ENCODE peak calls at places on chromosomes 6 and 20, in four cellular contexts. One of them, this sample, is unnamed.

GRCh38 chr6:47922391-47922790 is 140.6 kb downstream of the OPN5 start:
- DNase-seq in GM12891: no peak
- DNase-seq in skeletal muscle cell: no peak
- DNase-seq in stimulated activated CD4-positive, alpha-beta T cell treated with anti-CD3 and anti-CD28 coated beads, Interleukin-2, amount 100 ng/mL, for 48 hours: no peak
- DNase-seq in this sample: no peak

GRCh38 chr6:13336553-13336952 is 8.2 kb upstream of the TBC1D7 start:
- DNase-seq in GM12891: no peak
- DNase-seq in skeletal muscle cell: peak
- DNase-seq in stimulated activated CD4-positive, alpha-beta T cell treated with anti-CD3 and anti-CD28 coated beads, Interleukin-2, amount 100 ng/mL, for 48 hours: peak
- DNase-seq in this sample: peak

GRCh38 chr6:148044261-148044731 is 298.3 kb upstream of the SASH1 start:
- DNase-seq in GM12891: no peak
- DNase-seq in skeletal muscle cell: peak
- DNase-seq in stimulated activated CD4-positive, alpha-beta T cell treated with anti-CD3 and anti-CD28 coated beads, Interleukin-2, amount 100 ng/mL, for 48 hours: no peak
- DNase-seq in this sample: no peak

GRCh38 chr20:24612799-24613775 is 143.7 kb downstream of the SYNDIG1 start:
- DNase-seq in GM12891: no peak
- DNase-seq in skeletal muscle cell: no peak
- DNase-seq in stimulated activated CD4-positive, alpha-beta T cell treated with anti-CD3 and anti-CD28 coated beads, Interleukin-2, amount 100 ng/mL, for 48 hours: no peak
- DNase-seq in this sample: no peak

GRCh38 chr6:44967481-44967880 is 360.6 kb upstream of the RUNX2 start:
- DNase-seq in GM12891: no peak
- DNase-seq in skeletal muscle cell: no peak
- DNase-seq in stimulated activated CD4-positive, alpha-beta T cell treated with anti-CD3 and anti-CD28 coated beads, Interleukin-2, amount 100 ng/mL, for 48 hours: no peak
- DNase-seq in this sample: no peak

GRCh38 chr20:61926253-61926613 is 139.4 kb downstream of the TAF4 start:
- DNase-seq in GM12891: no peak
- DNase-seq in skeletal muscle cell: no peak
- DNase-seq in stimulated activated CD4-positive, alpha-beta T cell treated with anti-CD3 and anti-CD28 coated beads, Interleukin-2, amount 100 ng/mL, for 48 hours: no peak
- DNase-seq in this sample: no peak

GRCh38 chr20:58584881-58585752 is 66.0 kb upstream of the STX16 start:
- DNase-seq in GM12891: no peak
- DNase-seq in skeletal muscle cell: no peak
- DNase-seq in stimulated activated CD4-positive, alpha-beta T cell treated with anti-CD3 and anti-CD28 coated beads, Interleukin-2, amount 100 ng/mL, for 48 hours: no peak
- DNase-seq in this sample: no peak

GRCh38 chr6:167558213-167558869 is 233.5 kb downstream of the TTLL2 start:
- DNase-seq in GM12891: no peak
- DNase-seq in skeletal muscle cell: no peak
- DNase-seq in stimulated activated CD4-positive, alpha-beta T cell treated with anti-CD3 and anti-CD28 coated beads, Interleukin-2, amount 100 ng/mL, for 48 hours: no peak
- DNase-seq in this sample: no peak

GRCh38 chr20:13180986-13181889 is 39.8 kb upstream of the ISM1 start:
- DNase-seq in GM12891: no peak
- DNase-seq in skeletal muscle cell: no peak
- DNase-seq in stimulated activated CD4-positive, alpha-beta T cell treated with anti-CD3 and anti-CD28 coated beads, Interleukin-2, amount 100 ng/mL, for 48 hours: no peak
- DNase-seq in this sample: no peak

GRCh38 chr6:142680308-142680707 is 264.7 kb downstream of the HIVEP2 start:
- DNase-seq in GM12891: no peak
- DNase-seq in skeletal muscle cell: no peak
- DNase-seq in stimulated activated CD4-positive, alpha-beta T cell treated with anti-CD3 and anti-CD28 coated beads, Interleukin-2, amount 100 ng/mL, for 48 hours: peak
- DNase-seq in this sample: no peak

GRCh38 chr20:6665161-6665560 is 102.3 kb upstream of the BMP2 start:
- DNase-seq in GM12891: no peak
- DNase-seq in skeletal muscle cell: no peak
- DNase-seq in stimulated activated CD4-positive, alpha-beta T cell treated with anti-CD3 and anti-CD28 coated beads, Interleukin-2, amount 100 ng/mL, for 48 hours: no peak
- DNase-seq in this sample: no peak

GRCh38 chr6:111658445-111659154 is 52.9 kb upstream of the TRAF3IP2 start:
- DNase-seq in GM12891: no peak
- DNase-seq in skeletal muscle cell: no peak
- DNase-seq in stimulated activated CD4-positive, alpha-beta T cell treated with anti-CD3 and anti-CD28 coated beads, Interleukin-2, amount 100 ng/mL, for 48 hours: no peak
- DNase-seq in this sample: no peak

GRCh38 chr20:47126709-47127108 is 229.8 kb downstream of the ZMYND8 start:
- DNase-seq in GM12891: no peak
- DNase-seq in skeletal muscle cell: no peak
- DNase-seq in stimulated activated CD4-positive, alpha-beta T cell treated with anti-CD3 and anti-CD28 coated beads, Interleukin-2, amount 100 ng/mL, for 48 hours: no peak
- DNase-seq in this sample: no peak

GRCh38 chr6:149289192-149289741 is 28.2 kb upstream of the TAB2 start:
- DNase-seq in GM12891: no peak
- DNase-seq in skeletal muscle cell: no peak
- DNase-seq in stimulated activated CD4-positive, alpha-beta T cell treated with anti-CD3 and anti-CD28 coated beads, Interleukin-2, amount 100 ng/mL, for 48 hours: no peak
- DNase-seq in this sample: no peak

GRCh38 chr6:42766163-42766670 is 15.6 kb upstream of the BICRAL start:
- DNase-seq in GM12891: no peak
- DNase-seq in skeletal muscle cell: peak
- DNase-seq in stimulated activated CD4-positive, alpha-beta T cell treated with anti-CD3 and anti-CD28 coated beads, Interleukin-2, amount 100 ng/mL, for 48 hours: no peak
- DNase-seq in this sample: no peak

This sample was measured in GOT3.